ENCODE peak calls at places on chromosomes 11 and 22, in five cellular contexts. P is choroid plexus epithelial cell, R is tibial nerve, B is astrocyte of the spinal cord, X is brain microvascular endothelial cell. S is an unnamed sample.

GRCh38 chr22:19801340-19802000 is 40.9 kb downstream of the TBX1 start:
- DNase-seq in X (no peak), R (no peak), P (no peak), B (no peak), S (no peak)

GRCh38 chr11:96279421-96280290 is 63.3 kb downstream of the MAML2 start:
- DNase-seq in X (peak), R (no peak), B (peak), P (peak), S (peak)

GRCh38 chr22:29524440-29525191 is 28.9 kb downstream of the THOC5 start:
- DNase-seq in R (no peak), B (no peak), P (peak), X (peak), S (peak)

GRCh38 chr11:81647374-81647773 is 1086.3 kb downstream of the FAM181B start:
- DNase-seq in X (no peak), P (peak), R (no peak), B (peak), S (no peak)

GRCh38 chr22:28917747-28918543 is 34.6 kb downstream of the ZNRF3 start:
- DNase-seq in X (no peak), P (peak), B (peak), R (no peak), S (peak)

GRCh38 chr22:42365337-42365865 is 66.8 kb downstream of the NFAM1 start:
- DNase-seq in P (no peak), R (no peak), X (no peak), B (no peak), S (no peak)

GRCh38 chr11:119479685-119480275 is 56.8 kb upstream of the THY1 start:
- DNase-seq in X (peak), R (no peak), B (peak), P (peak), S (peak)

GRCh38 chr11:105968021-105968697 is 53.9 kb downstream of the MSANTD4 start:
- DNase-seq in R (no peak), P (peak), X (peak), B (peak), S (peak)

GRCh38 chr11:79208126-79208525 is 232.7 kb downstream of the TENM4 start:
- DNase-seq in X (no peak), R (no peak), P (no peak), B (no peak), S (no peak)

GRCh38 chr11:116454951-116455350 is 317.8 kb downstream of the BUD13 start:
- DNase-seq in P (no peak), R (no peak), X (no peak), B (no peak), S (no peak)

GRCh38 chr11:104876838-104877500 is 21.3 kb downstream of the CASP12 start:
- DNase-seq in R (no peak), X (no peak), B (no peak), P (no peak), S (no peak)

GRCh38 chr11:118961591-118961990 is 5.5 kb downstream of the UPK2 start:
- DNase-seq in P (no peak), B (no peak), R (no peak), X (no peak), S (no peak)

GRCh38 chr11:12715131-12715530 is 40.9 kb downstream of the TEAD1 start:
- DNase-seq in X (no peak), B (no peak), P (no peak), R (no peak), S (no peak)

GRCh38 chr11:76148941-76149613 is 57.2 kb downstream of the WNT11 start:
- DNase-seq in R (no peak), P (peak), X (no peak), B (no peak), S (peak)

GRCh38 chr11:110376711-110377324 is 52.9 kb upstream of the FDX1 start:
- DNase-seq in X (peak), R (peak), P (peak), B (peak), S (peak)

GRCh38 chr11:108617055-108617454 is 23.5 kb upstream of the EXPH5 start:
- DNase-seq in R (no peak), B (no peak), X (no peak), P (no peak), S (no peak)

GRCh38 chr11:61475433-61475832 is 33.1 kb upstream of the LRRC10B start:
- DNase-seq in R (no peak), P (no peak), B (no peak), X (no peak), S (no peak)

GRCh38 chr11:114821626-114822025 is 143.3 kb downstream of the NXPE2 start:
- DNase-seq in R (no peak), P (peak), X (no peak), B (no peak), S (no peak)

GRCh38 chr22:50015451-50016307 is 3.1 kb upstream of the IL17REL start:
- DNase-seq in B (no peak), X (no peak), R (no peak), P (no peak), S (no peak)

GRCh38 chr11:83068573-83068972 is 3.1 kb downstream of the RAB30 start:
- DNase-seq in R (no peak), X (no peak), B (no peak), P (no peak), S (no peak)

GRCh38 chr11:91194551-91194950 is 971.7 kb upstream of the CHORDC1 start:
- DNase-seq in X (no peak), B (no peak), R (no peak), P (no peak), S (no peak)

GRCh38 chr11:61266602-61267001 is 25.6 kb downstream of the PGA5 start:
- DNase-seq in P (peak), B (no peak), X (no peak), R (no peak), S (no peak)

GRCh38 chr11:32331098-32331497 is 104.2 kb downstream of the WT1 start:
- DNase-seq in P (peak), R (no peak), X (no peak), B (no peak), S (peak)

GRCh38 chr22:20583471-20583922 is 76.1 kb downstream of the MED15 start:
- DNase-seq in B (no peak), R (no peak), P (no peak), X (no peak), S (no peak)

GRCh38 chr11:76782526-76783293 is 446 bp upstream of the TSKU start:
- DNase-seq in X (peak), R (peak), P (peak), B (peak), S (peak)

GRCh38 chr11:75820636-75821035 is 5.6 kb downstream of the UVRAG start:
- DNase-seq in R (no peak), X (peak), B (peak), P (peak), S (peak)

GRCh38 chr11:59918987-59919589 is 19.1 kb upstream of the OOSP1 start:
- DNase-seq in X (peak), R (no peak), B (peak), P (peak), S (peak)
- TF ChIP-seq CTCF in X (peak), R (peak), B (peak), P (peak), S (peak)

DNA sequence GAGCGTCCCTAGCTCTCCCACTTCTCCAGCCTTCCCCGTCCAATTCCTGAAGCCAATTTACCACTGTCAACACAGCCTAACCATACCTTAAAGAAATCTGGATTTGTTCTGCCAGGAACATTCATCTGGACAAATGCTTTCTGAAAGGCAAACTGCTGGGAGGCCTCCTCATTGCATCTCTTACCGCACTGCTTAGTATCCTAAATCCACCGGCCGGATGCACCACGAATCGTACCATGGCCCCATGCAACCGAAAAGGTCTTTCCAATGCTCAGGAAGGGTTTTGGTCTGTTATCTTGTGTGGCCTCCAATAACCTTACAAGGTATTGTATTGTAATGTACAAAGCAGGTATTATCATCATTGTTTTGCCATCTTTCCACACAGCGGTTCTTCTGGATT is 57.6 kb downstream of the MYH9 start:
- DNase-seq in X (no peak), R (no peak), P (no peak), B (no peak), S (no peak)
- H3K4me3 ChIP-seq in X (no peak), R (no peak), P (no peak), B (no peak), S (no peak)

GRCh38 chr11:68044145-68044813 is 5.5 kb downstream of the TCIRG1 start:
- DNase-seq in R (no peak), B (no peak), X (no peak), P (no peak), S (no peak)

GRCh38 chr11:68043029-68043348 is 4.2 kb downstream of the TCIRG1 start:
- DNase-seq in X (no peak), B (no peak), P (no peak), R (no peak), S (no peak)

GRCh38 chr11:68044898-68045351 is 6.1 kb downstream of the TCIRG1 start:
- DNase-seq in X (no peak), P (no peak), B (no peak), R (no peak), S (no peak)

GRCh38 chr11:68042219-68043028 is 3.6 kb downstream of the TCIRG1 start:
- DNase-seq in P (no peak), X (no peak), B (no peak), R (no peak), S (no peak)

DNA sequence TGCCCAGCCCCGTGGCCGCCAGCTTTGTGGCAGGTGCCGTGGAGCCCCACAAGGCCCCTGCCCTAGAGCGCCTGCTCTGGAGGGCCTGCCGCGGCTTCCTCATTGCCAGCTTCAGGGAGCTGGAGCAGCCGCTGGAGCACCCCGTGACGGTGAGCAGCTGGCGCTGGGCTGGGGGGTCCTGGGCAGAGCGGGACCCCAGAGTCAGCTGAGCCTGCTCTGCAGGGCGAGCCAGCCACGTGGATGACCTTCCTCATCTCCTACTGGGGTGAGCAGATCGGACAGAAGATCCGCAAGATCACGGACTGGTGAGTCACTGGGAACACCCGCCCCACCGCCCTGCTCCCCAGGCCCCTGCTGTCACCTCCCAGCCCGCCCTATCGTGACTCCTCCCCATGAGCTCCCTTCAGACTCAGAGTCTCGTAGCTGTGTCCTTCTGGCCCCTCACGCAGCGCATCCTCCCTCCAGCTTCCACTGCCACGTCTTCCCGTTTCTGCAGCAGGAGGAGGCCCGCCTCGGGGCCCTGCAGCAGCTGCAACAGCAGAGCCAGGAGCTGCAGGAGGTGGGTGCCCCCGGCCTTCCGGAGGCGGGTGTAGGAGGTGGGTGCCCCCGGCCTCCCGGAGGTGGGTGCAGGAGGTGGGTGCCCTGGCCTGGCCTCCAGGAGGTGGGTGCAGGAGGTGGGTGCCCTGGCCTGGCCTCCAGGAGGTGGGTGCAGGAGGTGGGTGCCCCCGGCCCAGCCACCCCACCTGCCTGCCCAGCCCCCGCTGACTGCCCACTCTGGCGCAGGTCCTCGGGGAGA is 4.7 kb downstream of the TCIRG1 start:
- DNase-seq in P (peak), R (no peak), B (peak), X (peak), S (peak)
- TF ChIP-seq CTCF in P (no peak), R (no peak), B (no peak), X (no peak), S (no peak)

GRCh38 chr11:128776088-128776433 is 82.2 kb downstream of the FLI1 start:
- DNase-seq in P (no peak), R (no peak), X (no peak), B (no peak), S (no peak)

GRCh38 chr11:128775513-128775912 is 81.6 kb downstream of the FLI1 start:
- DNase-seq in R (no peak), P (peak), B (peak), X (peak), S (peak)

GRCh38 chr11:128774593-128774992 is 80.7 kb downstream of the FLI1 start:
- DNase-seq in B (no peak), P (no peak), X (no peak), R (no peak), S (no peak)

GRCh38 chr11:128771102-128771501 is 77.2 kb downstream of the FLI1 start:
- DNase-seq in X (no peak), P (no peak), B (no peak), R (no peak), S (no peak)

DNA sequence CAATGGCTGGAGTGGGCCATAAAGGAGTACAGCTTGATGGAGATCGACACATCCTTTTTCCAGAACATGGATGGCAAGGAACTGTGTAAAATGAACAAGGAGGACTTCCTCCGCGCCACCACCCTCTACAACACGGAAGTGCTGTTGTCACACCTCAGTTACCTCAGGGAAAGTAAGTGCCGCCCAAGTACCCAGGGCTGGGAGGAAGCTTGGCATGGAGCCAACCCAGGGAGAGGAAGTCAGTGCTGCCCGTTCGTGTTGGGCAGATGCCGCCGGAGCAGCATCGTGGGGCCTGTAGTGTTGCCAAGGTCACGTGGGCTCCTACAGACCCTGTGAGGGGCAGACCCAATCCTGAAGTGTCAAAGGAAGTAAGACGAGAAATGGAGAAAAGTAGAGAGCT is 78.9 kb downstream of the FLI1 start:
- DNase-seq in X (no peak), B (no peak), P (no peak), R (no peak), S (no peak)
- H3K4me3 ChIP-seq in X (no peak), B (no peak), P (no peak), R (no peak), S (no peak)

GRCh38 chr11:68506908-68507307 is 46.4 kb downstream of the PPP6R3 start:
- DNase-seq in X (no peak), B (no peak), R (no peak), P (no peak), S (no peak)
- TF ChIP-seq CTCF in X (peak), B (no peak), R (no peak), P (no peak), S (peak)

GRCh38 chr11:46392421-46393230 is 1.1 kb upstream of the CHRM4 start:
- DNase-seq in X (peak), P (peak), B (peak), R (peak), S (peak)

GRCh38 chr11:46390331-46391171 is 1.0 kb downstream of the CHRM4 start:
- DNase-seq in P (no peak), B (no peak), R (no peak), X (no peak), S (no peak)

GRCh38 chr11:46391578-46392420 is at the start of gene CHRM4:
- DNase-seq in P (peak), R (no peak), B (no peak), X (no peak), S (peak)

GRCh38 chr11:46389450-46390330 is 1.9 kb downstream of the CHRM4 start:
- DNase-seq in P (peak), X (peak), B (peak), R (no peak), S (peak)

GRCh38 chr11:46391186-46391577 is 394 bp downstream of the CHRM4 start:
- DNase-seq in B (no peak), P (no peak), X (no peak), R (no peak), S (no peak)
- H3K4me3 ChIP-seq in B (no peak), P (peak), X (peak), R (no peak), S (peak)

DNA sequence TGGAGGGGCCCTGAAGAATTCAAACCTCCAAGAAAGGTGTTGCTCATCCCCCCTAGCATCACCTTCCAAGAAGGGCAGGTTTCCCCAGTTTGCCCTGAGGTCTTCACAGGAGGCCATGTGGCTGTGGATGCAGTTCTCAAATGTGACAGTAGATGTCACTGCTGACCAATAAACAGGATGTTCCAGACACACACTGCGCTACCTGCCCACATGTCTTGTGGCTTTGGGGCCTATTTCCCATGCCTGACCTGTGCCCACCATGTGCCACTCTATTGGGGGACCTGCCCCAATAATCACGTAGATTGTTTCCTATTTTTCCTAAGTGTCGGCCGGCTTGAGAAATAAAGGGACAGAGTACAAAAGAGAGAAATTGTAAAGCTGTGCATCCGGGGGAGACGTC is 4.5 kb downstream of the GSTT2 start:
- DNase-seq in B (peak), P (peak), R (no peak), X (no peak), S (peak)
- TF ChIP-seq CTCF in B (peak), P (peak), R (peak), X (peak), S (peak)